ENCODE peak calls at places on chromosomes 2 and 18, in six cellular contexts. A is sigmoid colon, I is HCT116, S is spleen, F is HepG2, G is upper lobe of left lung. R is an unnamed sample.

GRCh38 chr2:55992465-55992864 is 68.9 kb upstream of the EFEMP1 start:
- DNase-seq in A (no peak), I (no peak), S (no peak), F (peak; percentile 35), G (no peak), R (no peak)

GRCh38 chr2:3025261-3025660 is 352.4 kb downstream of the EIPR1 start:
- DNase-seq in A (no peak), I (no peak), S (no peak), F (no peak), G (no peak), R (no peak)

GRCh38 chr2:70086278-70086837 is 919 bp upstream of the PCBP1 start:
- DNase-seq in A (peak; percentile 87), I (peak; percentile 61), S (peak; percentile 95), F (peak; percentile 96), G (peak; percentile 62), R (peak; percentile 68)

GRCh38 chr2:134304726-134305509 is 51.0 kb downstream of the MGAT5 start:
- DNase-seq in A (no peak), I (no peak), S (no peak), F (no peak), G (no peak), R (no peak)

GRCh38 chr2:29596584-29596983 is 324.8 kb downstream of the ALK start:
- DNase-seq in A (no peak), I (no peak), S (no peak), F (no peak), G (no peak), R (no peak)

GRCh38 chr2:226228080-226228479 is 571.5 kb downstream of the IRS1 start:
- DNase-seq in A (no peak), I (no peak), S (no peak), F (no peak), G (no peak), R (no peak)

GRCh38 chr18:61549889-61550288 is 216.7 kb downstream of the CDH20 start:
- DNase-seq in A (no peak), I (no peak), S (no peak), F (no peak), G (no peak), R (no peak)

GRCh38 chr2:3672861-3673670 is 15.1 kb downstream of the ALLC start:
- DNase-seq in A (no peak), I (no peak), S (no peak), F (no peak), G (no peak), R (no peak)

GRCh38 chr2:38722271-38723115 is 28.7 kb downstream of the SRSF7 start:
- DNase-seq in A (no peak), I (no peak), S (no peak), F (no peak), G (no peak), R (no peak)

GRCh38 chr2:127011136-127011740 is 95.7 kb downstream of the BIN1 start:
- DNase-seq in A (no peak), I (no peak), S (no peak), F (no peak), G (no peak), R (no peak)

GRCh38 chr2:197010200-197011020 is 83.9 kb upstream of the PGAP1 start:
- DNase-seq in A (no peak), I (no peak), S (no peak), F (no peak), G (no peak), R (no peak)

GRCh38 chr2:157842106-157842879 is 33.8 kb downstream of the ACVR1 start:
- DNase-seq in A (no peak), I (no peak), S (no peak), F (no peak), G (no peak), R (no peak)

GRCh38 chr2:88757025-88757424 is 65.6 kb downstream of the RPIA start:
- DNase-seq in A (no peak), I (no peak), S (no peak), F (no peak), G (no peak), R (no peak)

GRCh38 chr2:202148515-202149154 is 75.6 kb downstream of the KIAA2012 start:
- DNase-seq in A (no peak), I (no peak), S (no peak), F (no peak), G (no peak), R (no peak)

GRCh38 chr2:72326759-72327158 is 179.1 kb upstream of the CYP26B1 start:
- DNase-seq in A (no peak), I (no peak), S (no peak), F (no peak), G (no peak), R (no peak)

GRCh38 chr2:113977660-113978523 is 88.0 kb downstream of the ACTR3 start:
- DNase-seq in A (no peak), I (peak; percentile 76), S (no peak), F (peak; percentile 100), G (no peak), R (no peak)

GRCh38 chr2:143686585-143687164 is 557.5 kb downstream of the ARHGAP15 start:
- DNase-seq in A (no peak), I (peak; percentile 28), S (no peak), F (peak; percentile 35), G (no peak), R (no peak)

GRCh38 chr2:120762341-120763061 is 26.8 kb downstream of the GLI2 start:
- DNase-seq in A (peak; percentile 49), I (no peak), S (peak; percentile 58), F (no peak), G (peak; percentile 9), R (no peak)

GRCh38 chr2:203195331-203195730 is 43.5 kb upstream of the CYP20A1 start:
- DNase-seq in A (no peak), I (no peak), S (no peak), F (no peak), G (no peak), R (no peak)

GRCh38 chr2:129070663-129071062 is 752.0 kb upstream of the HS6ST1 start:
- DNase-seq in A (no peak), I (no peak), S (no peak), F (no peak), G (no peak), R (no peak)

GRCh38 chr2:241386519-241386918 is 30.4 kb downstream of the FARP2 start:
- DNase-seq in A (no peak), I (no peak), S (no peak), F (no peak), G (no peak), R (no peak)

GRCh38 chr2:73386342-73386868 is 769 bp downstream of the ALMS1 start:
- DNase-seq in A (no peak), I (no peak), S (no peak), F (no peak), G (peak; percentile 22), R (no peak)
- TF ChIP-seq POLR2A in A (no peak), I (peak; percentile 70), S (no peak), F (peak; percentile 36), G (peak; percentile 38), R (no peak)

DNA sequence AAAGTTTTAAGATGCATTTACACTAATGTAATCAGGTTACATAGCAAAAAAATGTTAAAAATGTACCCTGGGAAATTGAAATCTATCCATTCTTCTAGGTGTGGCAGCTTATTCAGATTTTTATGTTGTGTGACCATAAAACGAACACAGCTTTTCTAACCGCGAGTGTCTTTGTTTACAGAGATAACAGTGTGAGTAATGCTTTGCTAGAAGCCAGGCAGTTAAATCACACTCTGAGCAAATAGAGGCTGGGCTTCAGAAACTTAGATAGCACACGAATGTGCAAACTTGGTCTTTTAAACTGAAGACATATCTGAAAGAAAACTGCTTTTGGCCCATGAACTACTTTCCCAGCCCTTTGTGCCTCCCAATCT is 116.1 kb downstream of the SPTBN1 start:
- DNase-seq in A (no peak), I (no peak), S (no peak), F (peak; percentile 93), G (no peak), R (no peak)
- TF ChIP-seq POLR2AphosphoS5 in A (no peak), I (no peak), S (no peak), F (no peak), G (no peak), R (peak; percentile 82)

DNA sequence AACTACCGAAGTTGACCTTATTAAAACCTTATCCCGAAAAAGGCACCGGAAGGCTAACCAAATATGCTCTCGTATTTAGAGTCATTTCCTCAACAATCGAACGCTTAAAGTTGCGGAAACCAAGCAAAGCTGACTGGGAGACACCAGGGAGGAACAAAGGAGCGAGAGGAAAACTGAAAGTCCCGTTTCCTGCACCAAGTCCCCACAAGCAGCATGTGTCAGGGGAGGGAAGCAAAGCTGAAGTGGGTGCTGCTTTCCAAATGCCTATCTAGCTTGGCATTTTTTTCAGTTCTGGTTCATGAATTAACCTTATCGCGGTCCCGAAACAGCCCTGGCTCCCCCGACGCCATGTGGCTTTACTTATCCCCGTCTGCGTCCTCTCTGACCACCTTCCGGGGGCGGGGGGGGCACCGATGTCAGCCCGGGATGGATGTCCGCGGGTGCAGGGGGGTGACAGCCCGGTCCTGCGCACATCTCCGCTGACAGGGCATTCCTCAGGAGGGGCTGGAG is 44.1 kb downstream of the ZNF516 start:
- DNase-seq in A (peak; percentile 79), I (no peak), S (peak; percentile 84), F (no peak), G (peak; percentile 51), R (no peak)
- TF ChIP-seq POLR2A in A (no peak), I (no peak), S (no peak), F (no peak), G (no peak), R (no peak)

GRCh38 chr2:177239053-177239452 is 25.5 kb downstream of the NFE2L2 start:
- DNase-seq in A (no peak), I (no peak), S (no peak), F (no peak), G (no peak), R (no peak)

GRCh38 chr2:177242136-177242987 is 22.2 kb downstream of the NFE2L2 start:
- DNase-seq in A (peak; percentile 67), I (peak; percentile 83), S (no peak), F (peak; percentile 70), G (no peak), R (no peak)

GRCh38 chr2:177241771-177242135 is 22.8 kb downstream of the NFE2L2 start:
- DNase-seq in A (no peak), I (no peak), S (no peak), F (no peak), G (no peak), R (no peak)

GRCh38 chr2:177237932-177238331 is 25.3 kb downstream of the HNRNPA3 start:
- DNase-seq in A (no peak), I (no peak), S (no peak), F (no peak), G (no peak), R (no peak)

GRCh38 chr2:177239934-177240600 is 24.5 kb downstream of the NFE2L2 start:
- DNase-seq in A (peak; percentile 67), I (no peak), S (no peak), F (no peak), G (peak; percentile 81), R (peak; percentile 40)
- TF ChIP-seq POLR2AphosphoS5 in A (peak; percentile 62), I (no peak), S (peak; percentile 89), F (no peak), G (peak; percentile 64), R (peak; percentile 77)

DNA sequence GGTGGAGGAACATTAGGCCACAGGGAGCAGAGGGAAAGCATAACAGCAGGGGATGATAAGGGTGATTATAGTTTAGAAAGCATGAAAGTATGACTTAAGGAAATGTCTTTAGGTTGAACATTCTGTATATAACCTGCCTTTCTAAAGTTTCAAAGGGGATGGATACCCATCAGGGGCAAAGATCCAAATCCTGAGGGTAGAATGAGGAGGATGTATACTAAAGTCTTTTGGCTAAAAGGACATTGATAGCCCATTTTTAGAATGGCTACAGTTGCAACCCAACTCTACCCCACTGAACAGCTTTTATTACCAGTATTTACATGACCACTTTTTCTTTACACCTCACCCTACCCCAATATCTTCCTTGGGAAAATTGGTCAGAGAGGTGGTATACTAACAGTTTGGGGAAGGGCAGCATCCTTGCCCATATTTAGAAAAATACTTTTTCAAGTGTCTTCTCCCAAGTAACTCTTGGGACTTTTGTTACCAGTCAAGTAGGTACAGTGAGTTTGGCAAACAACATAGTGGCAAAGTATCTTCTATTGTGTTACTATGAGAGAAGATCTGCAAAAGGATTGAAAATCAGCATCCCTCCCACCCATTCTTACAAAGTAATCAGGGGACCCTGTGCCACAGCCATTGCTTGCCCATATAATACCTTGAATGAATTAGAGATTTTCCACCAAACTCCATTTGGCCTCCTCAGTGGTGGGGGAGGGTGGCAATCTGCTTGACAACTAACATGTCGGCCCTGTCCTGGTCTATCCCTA is 8.3 kb downstream of the MAT2A start:
- DNase-seq in A (no peak), I (no peak), S (no peak), F (no peak), G (no peak), R (no peak)
- TF ChIP-seq POLR2A in A (no peak), I (no peak), S (no peak), F (peak; percentile 13), G (no peak), R (no peak)